ENCODE peak calls at places on chromosomes 13 and 19, in six cellular contexts. Q is pancreas; M is CD8-positive, alpha-beta T cell; J is ovary; L is AG04450; V is PC-3. I is an unnamed sample.

GRCh38 chr13:51425410-51426042 is 27.3 kb downstream of the INTS6 start:
- DNase-seq in M (no peak), V (no peak), J (no peak), L (no peak), Q (no peak), I (peak)

GRCh38 chr19:18842166-18842565 is 10.4 kb downstream of the UPF1 start:
- DNase-seq in V (no peak), J (no peak), M (no peak), Q (no peak), L (no peak), I (no peak)

GRCh38 chr19:3186891-3187661 is 1.3 kb downstream of the NCLN start:
- DNase-seq in L (no peak), M (no peak), Q (no peak), V (peak), J (peak), I (no peak)

GRCh38 chr19:30087381-30088138 is 145.5 kb downstream of the URI1 start:
- DNase-seq in Q (no peak), L (no peak), V (no peak), J (no peak), M (no peak), I (no peak)

GRCh38 chr19:18029617-18030338 is 21.8 kb downstream of the ARRDC2 start:
- DNase-seq in M (no peak), Q (peak), V (peak), L (no peak), J (no peak), I (no peak)

GRCh38 chr19:29667941-29668340 is 2.7 kb downstream of the PLEKHF1 start:
- DNase-seq in L (no peak), V (no peak), J (no peak), Q (no peak), M (peak), I (no peak)

GRCh38 chr13:95288899-95289500 is 12.3 kb downstream of the ABCC4 start:
- DNase-seq in J (no peak), L (no peak), Q (no peak), M (no peak), V (no peak), I (no peak)

GRCh38 chr19:10979950-10980349 is 19.1 kb downstream of the SMARCA4 start:
- DNase-seq in M (no peak), J (no peak), L (no peak), Q (no peak), V (no peak), I (no peak)

GRCh38 chr13:74409551-74409950 is 275.3 kb upstream of the KLF12 start:
- DNase-seq in V (no peak), J (no peak), L (no peak), Q (no peak), M (no peak), I (no peak)

GRCh38 chr13:52356327-52356726 is 49.6 kb downstream of the THSD1 start:
- DNase-seq in Q (no peak), L (no peak), M (no peak), V (peak), J (no peak), I (peak)

GRCh38 chr19:367963-368623 is 23.5 kb upstream of the MIER2 start:
- DNase-seq in J (no peak), L (no peak), V (no peak), Q (no peak), M (no peak), I (no peak)

GRCh38 chr19:1512671-1513491 is at the start of gene ADAMTSL5:
- DNase-seq in M (peak), J (peak), Q (no peak), L (no peak), V (peak), I (no peak)

GRCh38 chr13:93364166-93364565 is 137.6 kb downstream of the GPC6 start:
- DNase-seq in J (no peak), V (peak), M (no peak), Q (no peak), L (peak), I (peak)

GRCh38 chr13:51557875-51558604 is 26.2 kb upstream of the WDFY2 start:
- DNase-seq in Q (no peak), V (peak), J (no peak), L (peak), M (no peak), I (peak)

GRCh38 chr13:92346046-92346445 is 880.6 kb upstream of the GPC6 start:
- DNase-seq in M (no peak), J (no peak), Q (no peak), L (no peak), V (no peak), I (no peak)

GRCh38 chr13:52738719-52739467 is 727 bp downstream of the CNMD start:
- DNase-seq in J (no peak), L (no peak), Q (no peak), V (no peak), M (peak), I (no peak)

GRCh38 chr13:27481766-27482165 is 31.4 kb upstream of the MTIF3 start:
- DNase-seq in Q (peak), V (peak), M (no peak), L (no peak), J (peak), I (peak)

GRCh38 chr19:18760440-18761383 is 30.4 kb downstream of the COMP start:
- DNase-seq in M (no peak), L (no peak), J (no peak), Q (no peak), V (no peak), I (no peak)

GRCh38 chr13:100214886-100215285 is 126.0 kb downstream of the PCCA start:
- DNase-seq in Q (no peak), L (peak), J (no peak), M (no peak), V (peak), I (peak)

DNA sequence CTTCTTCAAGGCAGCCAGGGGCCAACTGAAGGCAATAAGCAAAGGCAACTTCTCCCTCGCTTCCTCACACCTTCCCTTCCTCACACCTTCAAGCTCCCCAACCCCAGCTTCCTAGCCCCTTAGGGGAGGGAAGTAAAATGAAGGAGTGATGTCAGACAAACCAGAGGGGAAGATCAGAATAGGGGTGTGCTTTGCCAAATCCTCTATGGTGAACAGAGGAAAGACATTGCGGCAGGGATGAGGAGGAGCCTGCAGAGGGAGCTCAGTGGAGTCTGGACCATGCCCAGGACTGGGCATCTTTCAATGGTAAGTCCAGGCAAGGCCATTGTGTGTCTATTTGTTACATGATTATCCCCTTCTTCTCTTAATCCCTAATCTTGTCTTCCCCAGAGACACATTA is 164.0 kb downstream of the TSHZ3 start:
- DNase-seq in V (no peak), Q (no peak), M (no peak), L (no peak), J (no peak), I (no peak)
- TF ChIP-seq CTCF in V (no peak), Q (no peak), M (no peak), L (no peak), J (no peak), I (peak)

GRCh38 chr13:30796132-30796832 is 60.9 kb downstream of the ALOX5AP start:
- DNase-seq in J (no peak), M (no peak), L (no peak), Q (no peak), V (peak), I (peak)
- H3K27ac ChIP-seq in J (no peak), M (no peak), L (no peak), Q (no peak), V (peak), I (no peak)

GRCh38 chr13:90883592-90883991 is 463.9 kb upstream of the MIR17HG start:
- DNase-seq in J (no peak), Q (no peak), L (no peak), M (no peak), V (peak), I (no peak)
- TF ChIP-seq CTCF in J (no peak), Q (no peak), L (no peak), M (no peak), V (peak), I (peak)

GRCh38 chr19:20165971-20166592 is 932 bp upstream of the ZNF486 start:
- DNase-seq in Q (peak), V (no peak), L (no peak), J (no peak), M (no peak), I (no peak)
- H3K27ac ChIP-seq in Q (no peak), V (no peak), L (no peak), J (no peak), M (no peak), I (no peak)

GRCh38 chr13:78802912-78803311 is 144.0 kb upstream of the OBI1 start:
- DNase-seq in L (no peak), J (no peak), M (no peak), V (no peak), Q (no peak), I (no peak)

DNA sequence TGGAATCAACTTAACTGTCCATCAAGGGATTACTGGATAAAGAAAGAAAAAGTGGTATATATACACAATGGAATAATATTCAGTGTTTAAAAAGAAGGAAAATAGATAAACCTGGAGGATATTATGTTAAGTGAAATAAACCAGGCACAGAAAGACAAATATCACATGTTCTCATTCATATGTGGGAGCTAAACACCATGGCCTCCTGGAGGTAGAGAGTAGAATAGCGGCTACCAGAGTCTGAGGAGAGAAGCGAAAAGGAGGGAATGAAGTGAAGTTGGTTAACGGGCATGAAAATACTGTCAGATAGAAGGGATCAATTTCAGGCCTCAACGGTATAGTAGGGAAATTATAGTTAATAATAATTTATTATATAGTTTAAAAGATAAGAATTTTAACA is 147.5 kb upstream of the OBI1 start:
- DNase-seq in M (no peak), V (peak), J (no peak), L (no peak), Q (no peak), I (no peak)
- TF ChIP-seq CTCF in M (peak), V (peak), J (no peak), L (peak), Q (no peak), I (peak)

DNA sequence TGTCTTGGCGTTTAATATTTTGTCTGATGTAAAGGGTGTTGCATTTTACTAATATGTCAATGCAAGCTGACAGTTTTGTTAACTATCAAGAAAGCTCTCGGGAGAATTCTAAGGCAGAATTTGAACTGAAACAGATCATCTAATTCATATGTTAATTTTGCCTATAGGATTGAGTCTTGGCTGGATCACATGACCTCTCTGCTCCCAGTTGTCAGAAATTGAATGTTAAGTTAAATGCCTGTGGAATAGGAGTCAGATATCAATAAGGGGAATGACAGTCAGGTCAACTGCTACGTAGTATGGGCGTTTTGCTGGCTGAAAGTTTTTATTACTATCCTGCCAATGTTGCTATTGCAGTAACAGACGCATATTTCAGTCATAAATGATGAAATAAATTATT is 358.5 kb downstream of the MYO16 start:
- DNase-seq in M (no peak), L (no peak), J (no peak), Q (no peak), V (no peak), I (no peak)
- H3K27ac ChIP-seq in M (no peak), L (no peak), J (no peak), Q (no peak), V (no peak), I (peak)

I was measured in foreskin keratinocyte.